ENCODE peak calls at places on chromosome 3, in seven cellular contexts. X, G, F, O, W, H and D are unnamed samples.

GRCh38 chr3:55501905-55502304 is 14.8 kb upstream of the WNT5A start:
- DNase-seq in X (peak; percentile 55), F (no peak), H (no peak), O (no peak), G (no peak), W (no peak), D (no peak)

GRCh38 chr3:185983495-185984141 is 45.8 kb upstream of the TRA2B start:
- DNase-seq in H (peak; percentile 61), W (peak; percentile 82), O (peak; percentile 84), F (peak; percentile 75), X (peak; percentile 62), G (peak; percentile 91), D (peak; percentile 39)

GRCh38 chr3:119235151-119235550 is 5.5 kb downstream of the B4GALT4 start:
- DNase-seq in H (no peak), W (no peak), O (no peak), G (peak; percentile 54), F (no peak), X (peak; percentile 61), D (no peak)

GRCh38 chr3:125481786-125482185 is 38.2 kb downstream of the SNX4 start:
- DNase-seq in G (no peak), H (no peak), W (no peak), X (no peak), F (no peak), O (no peak), D (no peak)

GRCh38 chr3:96214941-96215340 is 599.5 kb upstream of the EPHA6 start:
- DNase-seq in G (no peak), W (no peak), F (no peak), X (no peak), H (no peak), O (no peak), D (no peak)

GRCh38 chr3:158773845-158774542 is 27.9 kb upstream of the MFSD1 start:
- DNase-seq in G (no peak), F (no peak), W (no peak), O (no peak), H (no peak), X (peak; percentile 79), D (no peak)

GRCh38 chr3:192090586-192090985 is 629.6 kb downstream of the PYDC2 start:
- DNase-seq in W (no peak), F (no peak), O (no peak), X (no peak), G (no peak), H (no peak), D (no peak)

GRCh38 chr3:10757821-10758130 is 58.3 kb upstream of the SLC6A11 start:
- DNase-seq in X (no peak), H (no peak), O (no peak), W (no peak), F (no peak), G (no peak), D (no peak)

GRCh38 chr3:72260590-72260914 is 475.6 kb upstream of the PROK2 start:
- DNase-seq in O (no peak), H (no peak), X (no peak), G (no peak), W (no peak), F (no peak), D (no peak)

GRCh38 chr3:48919215-48920138 is 835 bp downstream of the ARIH2 start:
- DNase-seq in H (peak; percentile 58), X (peak; percentile 50), G (peak; percentile 74), O (peak; percentile 48), W (peak; percentile 32), F (peak; percentile 25), D (peak; percentile 62)

GRCh38 chr3:5663604-5664003 is 476.1 kb downstream of the EDEM1 start:
- DNase-seq in X (no peak), O (no peak), F (no peak), G (no peak), W (no peak), H (no peak), D (no peak)

GRCh38 chr3:81198766-81199165 is 562.7 kb downstream of the GBE1 start:
- DNase-seq in H (no peak), O (no peak), X (no peak), F (no peak), W (no peak), G (no peak), D (no peak)

GRCh38 chr3:125118600-125118999 is 62.8 kb upstream of the HEG1 start:
- DNase-seq in H (no peak), G (no peak), O (no peak), X (no peak), F (no peak), W (no peak), D (no peak)

GRCh38 chr3:100311011-100311410 is 23.5 kb upstream of the NIT2 start:
- DNase-seq in O (no peak), W (no peak), H (no peak), G (peak; percentile 18), X (no peak), F (no peak), D (no peak)

GRCh38 chr3:38281895-38282686 is at the start of gene SLC22A14:
- DNase-seq in O (no peak), W (no peak), H (no peak), G (no peak), F (no peak), X (no peak), D (no peak)

GRCh38 chr3:105647047-105647446 is 221.8 kb downstream of the CBLB start:
- DNase-seq in H (no peak), G (peak; percentile 90), W (peak; percentile 16), O (no peak), X (peak; percentile 96), F (no peak), D (no peak)

GRCh38 chr3:114933407-114933806 is 213.7 kb downstream of the ZBTB20 start:
- DNase-seq in F (no peak), G (no peak), O (no peak), W (no peak), X (no peak), H (no peak), D (no peak)

GRCh38 chr3:177521305-177521704 is 324.0 kb upstream of the TBL1XR1 start:
- DNase-seq in X (no peak), W (peak; percentile 75), O (peak; percentile 87), F (peak; percentile 51), G (no peak), H (no peak), D (no peak)

GRCh38 chr3:150317469-150317868 is 90.6 kb upstream of the TSC22D2 start:
- DNase-seq in F (no peak), O (no peak), G (no peak), H (peak; percentile 15), X (no peak), W (no peak), D (no peak)

GRCh38 chr3:129708328-129708861 is 101.9 kb upstream of the PLXND1 start:
- DNase-seq in W (no peak), F (no peak), G (no peak), X (no peak), O (no peak), H (no peak), D (no peak)

GRCh38 chr3:42831321-42831713 is 22.1 kb downstream of the ACKR2 start:
- DNase-seq in W (peak; percentile 75), F (peak; percentile 84), O (peak; percentile 81), X (peak; percentile 25), H (peak; percentile 18), G (peak; percentile 64), D (peak; percentile 64)

GRCh38 chr3:194732617-194733016 is 46.9 kb downstream of the FAM43A start:
- DNase-seq in H (no peak), G (no peak), X (no peak), W (no peak), O (no peak), F (no peak), D (no peak)

GRCh38 chr3:193829781-193830180 is 236.8 kb downstream of the OPA1 start:
- DNase-seq in O (peak; percentile 54), H (no peak), G (peak; percentile 30), W (peak; percentile 73), F (peak; percentile 37), X (peak; percentile 16), D (no peak)

GRCh38 chr3:194282436-194283122 is 68.5 kb downstream of the CPN2 start:
- DNase-seq in G (no peak), W (no peak), O (no peak), X (no peak), F (peak; percentile 6), H (no peak), D (no peak)

GRCh38 chr3:165459111-165459510 is 262.9 kb upstream of the SLITRK3 start:
- DNase-seq in G (no peak), X (peak; percentile 16), F (no peak), O (no peak), W (no peak), H (no peak), D (no peak)

GRCh38 chr3:13125092-13126015 is 52.1 kb upstream of the IQSEC1 start:
- DNase-seq in X (no peak), G (no peak), F (no peak), O (no peak), H (no peak), W (no peak), D (no peak)

GRCh38 chr3:188057124-188057523 is 96.8 kb upstream of the LPP start:
- DNase-seq in F (no peak), O (no peak), W (no peak), X (no peak), H (no peak), G (no peak), D (no peak)
- H3K4me1 ChIP-seq in F (peaks cover 9% of the 10 kb centered on the region), O (peaks cover 77% of the 10 kb centered on the region), W (peaks cover 28% of the 10 kb centered on the region), X (peaks cover 14% of the 10 kb centered on the region), H (peaks cover 25% of the 10 kb centered on the region), G (peaks cover 22% of the 10 kb centered on the region), D (peaks cover 29% of the 10 kb centered on the region)

GRCh38 chr3:152202976-152203626 is 65.6 kb upstream of the MBNL1 start:
- DNase-seq in X (no peak), O (peak; percentile 30), F (peak; percentile 39), W (no peak), G (no peak), H (no peak), D (no peak)
- H3K4me3 ChIP-seq in X (no peak overlapping the region), O (no peak overlapping the region), F (no peak overlapping the region), W (peak overlapping the region; percentile 2), G (peak overlapping the region; percentile 62), H (peak overlapping the region; percentile 19), D (peak overlapping the region; percentile 61)

GRCh38 chr3:46936733-46937250 is 39.8 kb downstream of the CCDC12 start:
- DNase-seq in G (no peak), O (peak; percentile 4), F (peak; percentile 4), H (no peak), X (peak; percentile 57), W (no peak), D (no peak)
- H3K4me1 ChIP-seq in G (peaks cover 54% of the 10 kb centered on the region), O (peaks cover 97% of the 10 kb centered on the region), F (peaks cover 59% of the 10 kb centered on the region), H (peaks cover 75% of the 10 kb centered on the region), X (peaks cover 37% of the 10 kb centered on the region), W (peaks cover 84% of the 10 kb centered on the region), D (peaks cover 77% of the 10 kb centered on the region)

GRCh38 chr3:138197545-138197944 is 10.4 kb downstream of the ARMC8 start:
- DNase-seq in X (no peak), W (no peak), O (no peak), H (no peak), G (no peak), F (no peak), D (no peak)

GRCh38 chr3:138196023-138196422 is 8.9 kb downstream of the ARMC8 start:
- DNase-seq in W (no peak), G (no peak), F (no peak), O (no peak), H (no peak), X (no peak), D (no peak)

GRCh38 chr3:138197058-138197457 is 10.0 kb downstream of the ARMC8 start:
- DNase-seq in O (peak; percentile 34), W (no peak), F (no peak), H (no peak), X (peak; percentile 50), G (peak; percentile 55), D (no peak)

GRCh38 chr3:138199847-138200246 is 12.7 kb downstream of the ARMC8 start:
- DNase-seq in W (no peak), X (no peak), F (no peak), G (no peak), O (no peak), H (no peak), D (no peak)

GRCh38 chr3:138195491-138195890 is 8.4 kb downstream of the ARMC8 start:
- DNase-seq in X (no peak), H (no peak), W (no peak), F (no peak), G (no peak), O (no peak), D (no peak)
- H3K4me3 ChIP-seq in X (no peak overlapping the region), H (no peak overlapping the region), W (no peak overlapping the region), F (no peak overlapping the region), G (no peak overlapping the region), O (no peak overlapping the region), D (no peak overlapping the region)